ENCODE peak calls at places on chromosomes 2 and 18, in seven cellular contexts. Q is neuronal stem cell, I is upper lobe of right lung, J is ovary, V is mesenchymal stem cell, G is Panc1, F is lower lobe of right lung. L is an unnamed sample.

GRCh38 chr18:46333371-46334199 is 229.4 kb downstream of the HAUS1 start:
- DNase-seq in Q (peak), I (peak), J (no peak), V (peak), G (no peak), F (no peak), L (peak)

GRCh38 chr2:1795842-1796580 is 51.7 kb upstream of the PXDN start:
- DNase-seq in Q (no peak), I (no peak), J (no peak), V (no peak), G (no peak), F (no peak), L (no peak)

GRCh38 chr2:16134436-16135165 is 194.3 kb downstream of the MYCN start:
- DNase-seq in Q (no peak), I (no peak), J (no peak), V (no peak), G (no peak), F (no peak), L (no peak)

GRCh38 chr2:168853471-168853870 is 36.8 kb downstream of the SPC25 start:
- DNase-seq in Q (no peak), I (no peak), J (no peak), V (no peak), G (no peak), F (no peak), L (no peak)

GRCh38 chr18:55189972-55190371 is 230.7 kb upstream of the CCDC68 start:
- DNase-seq in Q (peak), I (no peak), J (no peak), V (no peak), G (no peak), F (no peak), L (no peak)

GRCh38 chr18:49645836-49646235 is 84.0 kb downstream of the LIPG start:
- DNase-seq in Q (no peak), I (no peak), J (peak), V (peak), G (no peak), F (no peak), L (no peak)

GRCh38 chr2:235550946-235551345 is 57.1 kb downstream of the AGAP1 start:
- DNase-seq in Q (no peak), I (peak), J (no peak), V (no peak), G (no peak), F (no peak), L (no peak)

GRCh38 chr2:101989740-101990460 is 1.9 kb upstream of the IL1R2 start:
- DNase-seq in Q (no peak), I (no peak), J (no peak), V (no peak), G (no peak), F (no peak), L (peak)

GRCh38 chr2:223805008-223805407 is 32.4 kb downstream of the AP1S3 start:
- DNase-seq in Q (no peak), I (no peak), J (no peak), V (no peak), G (no peak), F (no peak), L (no peak)

GRCh38 chr2:86016581-86016980 is 89.1 kb downstream of the POLR1A start:
- DNase-seq in Q (no peak), I (no peak), J (no peak), V (no peak), G (no peak), F (no peak), L (no peak)

GRCh38 chr2:80166457-80166856 is 138.1 kb downstream of the LRRTM1 start:
- DNase-seq in Q (no peak), I (no peak), J (no peak), V (no peak), G (no peak), F (no peak), L (no peak)

GRCh38 chr2:80168037-80168436 is 136.5 kb downstream of the LRRTM1 start:
- DNase-seq in Q (no peak), I (no peak), J (no peak), V (no peak), G (no peak), F (no peak), L (no peak)

GRCh38 chr2:80169811-80170594 is 134.5 kb downstream of the LRRTM1 start:
- DNase-seq in Q (no peak), I (no peak), J (no peak), V (no peak), G (no peak), F (no peak), L (no peak)

GRCh38 chr2:80168801-80169200 is 135.8 kb downstream of the LRRTM1 start:
- DNase-seq in Q (no peak), I (no peak), J (no peak), V (no peak), G (no peak), F (no peak), L (no peak)

GRCh38 chr2:80167284-80167808 is 137.2 kb downstream of the LRRTM1 start:
- DNase-seq in Q (no peak), I (no peak), J (no peak), V (no peak), G (no peak), F (no peak), L (no peak)
- H3K4me3 ChIP-seq in Q (no peak), I (no peak), J (no peak), V (no peak), G (no peak), F (no peak), L (no peak)

DNA sequence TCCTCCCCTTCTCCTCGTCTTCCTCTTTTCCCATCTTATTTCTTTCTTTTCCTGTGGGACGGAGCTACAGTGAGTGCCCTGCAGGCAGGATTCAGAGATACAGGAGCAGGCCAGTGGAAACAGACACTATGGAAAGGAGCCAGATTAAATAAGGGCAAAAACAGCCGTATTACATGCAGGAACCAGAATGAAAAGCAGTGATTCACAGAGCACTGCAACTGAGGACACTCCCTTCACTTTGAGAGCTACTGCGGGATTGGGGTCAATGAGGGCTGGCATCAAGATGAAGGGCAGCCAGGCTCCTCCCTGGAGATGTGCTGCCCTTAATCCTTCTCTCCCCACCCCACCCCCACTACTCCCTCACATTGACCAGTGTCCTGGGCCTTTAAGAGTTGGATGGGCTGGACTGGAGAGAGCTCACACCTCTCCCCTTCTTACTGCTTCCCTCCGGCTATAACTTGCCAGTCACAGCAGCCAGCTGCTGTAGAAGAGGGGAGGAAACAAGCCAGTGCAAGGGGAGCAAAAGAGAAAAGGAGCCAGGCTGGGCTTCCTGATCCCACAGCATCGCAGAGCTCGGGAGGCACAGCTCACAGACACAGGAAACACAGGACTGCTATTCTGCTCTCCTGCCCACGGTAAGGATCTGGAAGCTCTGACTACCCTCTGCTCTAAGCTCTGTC is at the start of gene PLCD4:
- DNase-seq in Q (peak), I (no peak), J (no peak), V (peak), G (no peak), F (no peak), L (peak)
- H3K4me3 ChIP-seq in Q (peak), I (peak), J (no peak), V (peak), G (peak), F (peak), L (peak)

GRCh38 chr2:4529738-4530137 is 826.4 kb downstream of the DCDC2C start:
- DNase-seq in Q (no peak), I (no peak), J (no peak), V (no peak), G (no peak), F (no peak), L (no peak)

GRCh38 chr2:4533806-4534205 is 830.4 kb downstream of the DCDC2C start:
- DNase-seq in Q (no peak), I (no peak), J (no peak), V (no peak), G (no peak), F (no peak), L (no peak)

GRCh38 chr2:4530231-4530630 is 826.9 kb downstream of the DCDC2C start:
- DNase-seq in Q (no peak), I (no peak), J (no peak), V (no peak), G (no peak), F (no peak), L (no peak)

DNA sequence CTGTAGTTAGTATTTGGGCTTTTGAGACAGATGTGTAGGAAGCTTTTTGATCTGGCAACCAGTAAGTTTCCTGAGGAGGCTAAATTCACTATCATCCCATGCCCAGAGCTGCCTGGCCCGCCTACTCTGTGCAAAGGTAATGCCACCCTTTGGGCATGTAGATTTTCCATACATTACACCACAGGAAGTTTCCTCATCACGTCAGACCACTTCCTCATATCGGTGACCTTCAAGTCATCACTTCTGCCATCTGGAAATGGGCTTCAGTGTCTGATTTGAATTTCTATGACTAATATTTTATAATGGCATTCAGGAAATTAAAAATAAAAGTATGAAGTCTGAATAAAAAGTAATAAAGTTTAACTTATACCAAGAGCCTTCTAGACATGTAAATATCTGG is 825.4 kb downstream of the DCDC2C start:
- DNase-seq in Q (no peak), I (no peak), J (no peak), V (no peak), G (no peak), F (no peak), L (no peak)
- H3K4me3 ChIP-seq in Q (no peak), I (no peak), J (no peak), V (no peak), G (no peak), F (no peak), L (no peak)

GRCh38 chr2:176131617-176132396 is 2.3 kb downstream of the HOXD8 start:
- DNase-seq in Q (no peak), I (no peak), J (no peak), V (no peak), G (no peak), F (no peak), L (no peak)
- H3K4me3 ChIP-seq in Q (no peak), I (peak), J (peak), V (no peak), G (peak), F (peak), L (peak)

GRCh38 chr2:98515571-98515927 is 70.9 kb downstream of the INPP4A start:
- DNase-seq in Q (no peak), I (no peak), J (no peak), V (no peak), G (no peak), F (no peak), L (peak)
- H3K4me3 ChIP-seq in Q (no peak), I (no peak), J (no peak), V (no peak), G (no peak), F (no peak), L (no peak)

GRCh38 chr18:33577688-33578370 is at the start of gene ASXL3:
- DNase-seq in Q (peak), I (peak), J (peak), V (peak), G (no peak), F (peak), L (peak)

GRCh38 chr18:33579868-33580205 is 1.8 kb downstream of the ASXL3 start:
- DNase-seq in Q (no peak), I (no peak), J (no peak), V (no peak), G (no peak), F (no peak), L (no peak)

GRCh38 chr18:33578371-33579146 is 540 bp downstream of the ASXL3 start:
- DNase-seq in Q (peak), I (peak), J (peak), V (peak), G (no peak), F (peak), L (peak)

GRCh38 chr18:33579147-33579867 is 1.3 kb downstream of the ASXL3 start:
- DNase-seq in Q (peak), I (no peak), J (no peak), V (no peak), G (no peak), F (no peak), L (no peak)

GRCh38 chr18:33576999-33577687 is 876 bp upstream of the ASXL3 start:
- DNase-seq in Q (no peak), I (no peak), J (no peak), V (no peak), G (no peak), F (no peak), L (no peak)
- H3K4me3 ChIP-seq in Q (peak), I (peak), J (peak), V (peak), G (peak), F (peak), L (peak)

GRCh38 chr2:64349143-64349530 is 104.8 kb upstream of the LGALSL start:
- DNase-seq in Q (no peak), I (no peak), J (no peak), V (no peak), G (no peak), F (no peak), L (no peak)
- H3K4me3 ChIP-seq in Q (no peak), I (no peak), J (no peak), V (no peak), G (no peak), F (no peak), L (no peak)

GRCh38 chr18:23154823-23155517 is 19.7 kb downstream of the CABLES1 start:
- DNase-seq in Q (no peak), I (no peak), J (no peak), V (no peak), G (no peak), F (no peak), L (no peak)
- H3K4me3 ChIP-seq in Q (no peak), I (no peak), J (no peak), V (no peak), G (no peak), F (no peak), L (no peak)

GRCh38 chr2:70551156-70551555 is 2.5 kb downstream of the TGFA start:
- DNase-seq in Q (no peak), I (no peak), J (no peak), V (no peak), G (no peak), F (no peak), L (no peak)
- H3K4me3 ChIP-seq in Q (no peak), I (no peak), J (no peak), V (no peak), G (no peak), F (no peak), L (no peak)

GRCh38 chr18:23438608-23439366 is 14.3 kb upstream of the RIOK3 start:
- DNase-seq in Q (no peak), I (no peak), J (no peak), V (no peak), G (no peak), F (no peak), L (no peak)
- H3K4me3 ChIP-seq in Q (no peak), I (no peak), J (no peak), V (no peak), G (peak), F (peak), L (no peak)

L was measured in choroid plexus epithelial cell.